ENCODE peak calls at places on chromosomes 7 and 10, in four cellular contexts. One of them, this sample, is unnamed. For H3K4me1, the result is how much of the 10 kb centered on the place peaks cover.

GRCh38 chr7:82257118-82257695 is 186.4 kb downstream of the CACNA2D1 start:
- DNase-seq in K562: no peak
- DNase-seq in HepG2: no peak
- DNase-seq in GM12878: no peak
- DNase-seq in this sample: no peak

GRCh38 chr7:531777-532176 is 12.1 kb upstream of the PDGFA start:
- DNase-seq in K562: no peak
- DNase-seq in HepG2: no peak
- DNase-seq in GM12878: no peak
- DNase-seq in this sample: no peak

GRCh38 chr10:122142652-122143237 is 128.4 kb upstream of the BTBD16 start:
- DNase-seq in K562: peak
- DNase-seq in HepG2: no peak
- DNase-seq in GM12878: no peak
- DNase-seq in this sample: peak

GRCh38 chr7:21352540-21353387 is 75.1 kb upstream of the SP4 start:
- DNase-seq in K562: no peak
- DNase-seq in HepG2: no peak
- DNase-seq in GM12878: peak
- DNase-seq in this sample: no peak

GRCh38 chr7:44235582-44236332 is 35.0 kb downstream of the YKT6 start:
- DNase-seq in K562: no peak
- DNase-seq in HepG2: no peak
- DNase-seq in GM12878: no peak
- DNase-seq in this sample: peak

GRCh38 chr10:27225642-27226257 is 14.8 kb downstream of the ACBD5 start:
- DNase-seq in K562: no peak
- DNase-seq in HepG2: no peak
- DNase-seq in GM12878: no peak
- DNase-seq in this sample: no peak

GRCh38 chr7:151080091-151080521 is 503 bp downstream of the FASTK start:
- DNase-seq in K562: peak
- DNase-seq in HepG2: no peak
- DNase-seq in GM12878: no peak
- DNase-seq in this sample: peak

GRCh38 chr10:49516216-49516970 is 22.5 kb downstream of the ERCC6 start:
- DNase-seq in K562: no peak
- DNase-seq in HepG2: no peak
- DNase-seq in GM12878: no peak
- DNase-seq in this sample: no peak

GRCh38 chr10:131311661-131312260 is at the start of gene TCERG1L:
- DNase-seq in K562: no peak
- DNase-seq in HepG2: no peak
- DNase-seq in GM12878: no peak
- DNase-seq in this sample: peak

GRCh38 chr10:29470355-29470705 is 164.4 kb downstream of the SVIL start:
- DNase-seq in K562: peak
- DNase-seq in HepG2: no peak
- DNase-seq in GM12878: no peak
- DNase-seq in this sample: peak

GRCh38 chr7:90155206-90155605 is 937 bp downstream of the STEAP1 start:
- DNase-seq in K562: no peak
- DNase-seq in HepG2: no peak
- DNase-seq in GM12878: no peak
- DNase-seq in this sample: no peak

GRCh38 chr10:124003481-124004371 is 89.7 kb downstream of the CHST15 start:
- DNase-seq in K562: no peak
- DNase-seq in HepG2: no peak
- DNase-seq in GM12878: no peak
- DNase-seq in this sample: peak

GRCh38 chr7:70634610-70635068 is 497.3 kb upstream of the GALNT17 start:
- DNase-seq in K562: peak
- DNase-seq in HepG2: no peak
- DNase-seq in GM12878: no peak
- DNase-seq in this sample: no peak

GRCh38 chr7:45181286-45181960 is 23.8 kb downstream of the RAMP3 start:
- DNase-seq in K562: no peak
- DNase-seq in HepG2: no peak
- DNase-seq in GM12878: no peak
- DNase-seq in this sample: no peak

GRCh38 chr10:45558406-45558805 is 114.2 kb downstream of the ZFAND4 start:
- DNase-seq in K562: no peak
- DNase-seq in HepG2: peak
- DNase-seq in GM12878: no peak
- DNase-seq in this sample: no peak

GRCh38 chr7:140273417-140273816 is 96.6 kb upstream of the KDM7A start:
- DNase-seq in K562: peak
- DNase-seq in HepG2: no peak
- DNase-seq in GM12878: no peak
- DNase-seq in this sample: no peak

GRCh38 chr7:137488038-137488437 is 144.5 kb upstream of the PTN start:
- DNase-seq in K562: no peak
- DNase-seq in HepG2: no peak
- DNase-seq in GM12878: no peak
- DNase-seq in this sample: no peak

GRCh38 chr7:91050677-91051076 is 213.6 kb upstream of the FZD1 start:
- DNase-seq in K562: no peak
- DNase-seq in HepG2: no peak
- DNase-seq in GM12878: no peak
- DNase-seq in this sample: no peak

GRCh38 chr7:102313997-102314780 is 27.5 kb downstream of the SH2B2 start:
- DNase-seq in K562: no peak
- DNase-seq in HepG2: no peak
- DNase-seq in GM12878: no peak
- DNase-seq in this sample: peak

GRCh38 chr7:149494738-149495368 is 2.8 kb downstream of the ZNF746 start:
- DNase-seq in K562: no peak
- DNase-seq in HepG2: peak
- DNase-seq in GM12878: no peak
- DNase-seq in this sample: no peak

GRCh38 chr10:62185914-62186692 is 82.5 kb downstream of the RTKN2 start:
- DNase-seq in K562: no peak
- DNase-seq in HepG2: no peak
- DNase-seq in GM12878: no peak
- DNase-seq in this sample: no peak

GRCh38 chr10:93718937-93719725 is 16.7 kb upstream of the FRA10AC1 start:
- DNase-seq in K562: no peak
- DNase-seq in HepG2: no peak
- DNase-seq in GM12878: no peak
- DNase-seq in this sample: no peak

GRCh38 chr10:9670911-9671310 is 1346.8 kb upstream of the CELF2 start:
- DNase-seq in K562: no peak
- DNase-seq in HepG2: no peak
- DNase-seq in GM12878: no peak
- DNase-seq in this sample: no peak

GRCh38 chr10:125722811-125723210 is 3.3 kb downstream of the EDRF1 start:
- DNase-seq in K562: no peak
- DNase-seq in HepG2: no peak
- DNase-seq in GM12878: no peak
- DNase-seq in this sample: no peak

GRCh38 chr7:112202819-112203218 is 3.4 kb downstream of the DOCK4 start:
- DNase-seq in K562: no peak
- DNase-seq in HepG2: peak
- DNase-seq in GM12878: no peak
- DNase-seq in this sample: peak

DNA sequence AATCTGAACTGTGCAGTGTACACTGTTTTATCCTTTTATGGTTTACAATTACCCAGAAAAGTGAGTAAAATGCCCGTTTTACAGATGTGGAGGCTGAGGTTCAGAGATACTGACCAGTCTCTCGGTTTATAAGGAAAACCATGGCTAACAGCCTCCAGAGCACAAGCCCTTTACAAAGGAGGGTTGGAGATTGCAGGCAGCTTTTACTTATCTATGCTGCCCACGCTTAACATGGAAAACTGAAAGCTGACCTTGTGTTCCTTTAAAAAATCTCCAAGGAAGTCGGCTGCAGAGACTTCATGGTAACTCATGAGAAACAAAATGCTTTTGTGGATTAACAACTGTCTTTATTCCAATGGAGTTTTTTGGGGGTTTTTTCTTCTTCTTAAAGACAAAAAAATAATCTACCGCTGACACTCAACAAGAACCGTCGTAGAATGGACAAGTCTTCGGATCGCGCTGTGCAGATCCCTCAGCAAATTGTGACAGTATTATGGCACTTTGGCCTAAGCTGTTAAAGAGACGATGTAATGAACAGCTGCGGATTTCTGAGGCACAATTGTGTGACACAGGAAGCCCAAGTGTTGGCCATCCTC is 652 bp upstream of the SLF2 start:
- DNase-seq in K562: peak
- DNase-seq in HepG2: no peak
- DNase-seq in GM12878: no peak
- DNase-seq in this sample: no peak
- H3K4me1 ChIP-seq in K562: under half
- H3K4me1 ChIP-seq in HepG2: half or more
- H3K4me1 ChIP-seq in GM12878: under half
- H3K4me1 ChIP-seq in this sample: under half

DNA sequence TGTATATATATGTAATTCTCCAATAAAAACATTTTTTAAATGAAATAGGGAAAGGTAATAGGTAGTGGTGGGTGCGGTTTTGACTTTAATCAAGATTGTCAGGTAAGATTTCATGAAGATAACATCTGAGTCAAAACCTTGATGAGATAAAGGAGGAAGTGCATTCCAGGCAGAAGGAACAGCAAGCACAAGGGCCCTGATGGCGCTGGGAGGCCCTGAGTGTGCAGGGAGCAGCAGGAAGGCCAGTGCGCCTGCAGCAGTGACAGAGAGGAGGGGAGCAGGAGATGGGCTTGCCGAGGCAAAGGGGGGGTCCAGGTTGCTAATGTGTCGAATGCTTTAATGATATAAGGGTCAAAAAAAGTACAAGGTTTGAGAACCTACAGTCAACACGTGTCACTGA is 69.8 kb downstream of the GNA12 start:
- DNase-seq in K562: no peak
- DNase-seq in HepG2: no peak
- DNase-seq in GM12878: no peak
- DNase-seq in this sample: no peak
- TF ChIP-seq MXI1 in K562: no peak
- TF ChIP-seq MXI1 in HepG2: no peak
- TF ChIP-seq MXI1 in GM12878: no peak
- TF ChIP-seq MXI1 in this sample: no peak

GRCh38 chr7:69531050-69531449 is 67.2 kb upstream of the AUTS2 start:
- DNase-seq in K562: no peak
- DNase-seq in HepG2: no peak
- DNase-seq in GM12878: no peak
- DNase-seq in this sample: peak
- TF ChIP-seq EP300 in K562: no peak
- TF ChIP-seq EP300 in HepG2: no peak
- TF ChIP-seq EP300 in GM12878: no peak
- TF ChIP-seq EP300 in this sample: no peak

DNA sequence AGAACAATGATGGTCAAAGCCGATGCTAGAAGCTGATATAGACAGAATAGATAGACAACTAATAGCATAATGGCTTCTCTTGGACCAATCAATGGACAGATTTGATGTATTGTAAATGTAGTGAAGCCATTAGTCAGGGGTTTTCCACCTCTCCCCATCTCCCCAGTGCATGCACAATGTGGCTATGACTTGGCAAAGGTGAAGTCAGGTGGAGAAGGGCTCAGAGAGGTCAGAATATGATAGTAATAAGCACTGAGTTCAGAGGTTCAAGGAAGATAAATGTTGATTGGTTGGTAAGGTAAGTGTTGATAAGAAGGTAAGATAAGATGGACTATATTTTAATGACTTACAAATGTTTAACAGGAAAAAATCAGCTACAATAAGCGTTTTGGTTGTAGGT is 28.5 kb downstream of the BLNK start:
- DNase-seq in K562: no peak
- DNase-seq in HepG2: no peak
- DNase-seq in GM12878: no peak
- DNase-seq in this sample: no peak
- H3K4me1 ChIP-seq in K562: under half
- H3K4me1 ChIP-seq in HepG2: under half
- H3K4me1 ChIP-seq in GM12878: under half
- H3K4me1 ChIP-seq in this sample: under half

DNA sequence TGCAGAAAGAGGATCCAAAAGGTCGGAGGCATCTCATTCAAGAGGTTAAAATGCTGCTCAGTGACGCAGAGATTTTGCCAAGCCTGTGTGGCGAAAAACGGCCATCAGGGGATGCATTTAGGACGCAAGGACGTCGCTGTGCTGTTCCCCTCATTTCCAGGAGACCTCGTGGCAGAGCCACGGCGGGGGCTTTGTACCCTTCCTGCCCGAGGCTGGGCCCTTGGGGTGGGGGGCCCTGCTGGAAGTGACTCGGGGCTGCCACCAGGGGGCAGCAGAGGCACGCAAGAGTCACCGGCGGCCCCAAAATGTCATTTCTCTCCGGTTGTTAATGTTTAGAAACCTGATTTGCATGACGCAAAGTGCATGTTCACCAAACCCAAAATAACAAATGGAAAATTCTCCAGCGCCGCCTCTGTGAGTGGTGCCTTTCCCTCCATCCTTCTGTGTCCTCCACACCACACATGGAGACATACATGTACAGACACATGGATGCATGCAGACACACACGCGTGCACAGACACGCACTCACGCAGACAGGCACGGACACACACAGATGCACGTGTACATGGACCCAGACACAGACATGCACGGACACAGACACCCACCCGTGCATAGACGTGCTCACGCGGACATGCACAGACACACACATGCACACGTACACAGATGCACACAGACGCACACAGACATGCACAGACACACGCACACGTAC is 51.0 kb upstream of the NKX6-2 start:
- DNase-seq in K562: peak
- DNase-seq in HepG2: peak
- DNase-seq in GM12878: no peak
- DNase-seq in this sample: peak
- TF ChIP-seq MXI1 in K562: no peak
- TF ChIP-seq MXI1 in HepG2: no peak
- TF ChIP-seq MXI1 in GM12878: no peak
- TF ChIP-seq MXI1 in this sample: no peak

This sample was measured in SK-N-SH.